ENCODE peak calls at places on chromosomes 5 and 9, in nine cellular contexts. One of them, this sample, is unnamed.

GRCh38 chr9:113712053-113712452 is 164.1 kb upstream of the ZNF618 start:
- DNase-seq in gastrocnemius medialis: no peak
- DNase-seq in ovary: no peak
- DNase-seq in GM12891: no peak
- DNase-seq in tibial nerve: no peak
- DNase-seq in heart left ventricle: no peak
- DNase-seq in right lobe of liver: no peak
- DNase-seq in A549: no peak
- DNase-seq in body of pancreas: peak
- DNase-seq in this sample: no peak

GRCh38 chr5:73596705-73597328 is 29.2 kb upstream of the ARHGEF28 start:
- DNase-seq in gastrocnemius medialis: no peak
- DNase-seq in tibial nerve: no peak
- DNase-seq in body of pancreas: peak
- DNase-seq in A549: peak
- DNase-seq in heart left ventricle: no peak
- DNase-seq in GM12891: no peak
- DNase-seq in right lobe of liver: no peak
- DNase-seq in ovary: no peak
- DNase-seq in this sample: no peak

GRCh38 chr9:35726876-35727438 is 5.0 kb downstream of the TLN1 start:
- DNase-seq in heart left ventricle: peak
- DNase-seq in tibial nerve: no peak
- DNase-seq in A549: no peak
- DNase-seq in right lobe of liver: no peak
- DNase-seq in ovary: no peak
- DNase-seq in GM12891: no peak
- DNase-seq in gastrocnemius medialis: no peak
- DNase-seq in body of pancreas: no peak
- DNase-seq in this sample: no peak

GRCh38 chr9:6852243-6852963 is 94.6 kb downstream of the KDM4C start:
- DNase-seq in ovary: no peak
- DNase-seq in body of pancreas: no peak
- DNase-seq in GM12891: no peak
- DNase-seq in gastrocnemius medialis: no peak
- DNase-seq in A549: peak
- DNase-seq in right lobe of liver: no peak
- DNase-seq in tibial nerve: no peak
- DNase-seq in heart left ventricle: no peak
- DNase-seq in this sample: peak

GRCh38 chr5:107557051-107557658 is 113.6 kb downstream of the EFNA5 start:
- DNase-seq in tibial nerve: no peak
- DNase-seq in heart left ventricle: peak
- DNase-seq in ovary: no peak
- DNase-seq in A549: peak
- DNase-seq in body of pancreas: peak
- DNase-seq in right lobe of liver: no peak
- DNase-seq in GM12891: no peak
- DNase-seq in gastrocnemius medialis: peak
- DNase-seq in this sample: peak

GRCh38 chr9:30519756-30520155 is 1864.7 kb upstream of the ACO1 start:
- DNase-seq in GM12891: no peak
- DNase-seq in body of pancreas: no peak
- DNase-seq in heart left ventricle: no peak
- DNase-seq in gastrocnemius medialis: no peak
- DNase-seq in ovary: no peak
- DNase-seq in tibial nerve: no peak
- DNase-seq in right lobe of liver: no peak
- DNase-seq in A549: no peak
- DNase-seq in this sample: peak

GRCh38 chr9:126591083-126591482 is 22.6 kb upstream of the LMX1B start:
- DNase-seq in body of pancreas: no peak
- DNase-seq in gastrocnemius medialis: no peak
- DNase-seq in GM12891: no peak
- DNase-seq in right lobe of liver: no peak
- DNase-seq in ovary: no peak
- DNase-seq in tibial nerve: no peak
- DNase-seq in A549: peak
- DNase-seq in heart left ventricle: no peak
- DNase-seq in this sample: peak

GRCh38 chr5:171454549-171454948 is 35.1 kb downstream of the FGF18 start:
- DNase-seq in A549: no peak
- DNase-seq in gastrocnemius medialis: no peak
- DNase-seq in body of pancreas: no peak
- DNase-seq in tibial nerve: no peak
- DNase-seq in ovary: no peak
- DNase-seq in GM12891: no peak
- DNase-seq in right lobe of liver: no peak
- DNase-seq in heart left ventricle: no peak
- DNase-seq in this sample: no peak

GRCh38 chr9:93978498-93978897 is 23.3 kb upstream of the BARX1 start:
- DNase-seq in heart left ventricle: no peak
- DNase-seq in A549: no peak
- DNase-seq in body of pancreas: no peak
- DNase-seq in gastrocnemius medialis: no peak
- DNase-seq in ovary: no peak
- DNase-seq in tibial nerve: no peak
- DNase-seq in right lobe of liver: no peak
- DNase-seq in GM12891: no peak
- DNase-seq in this sample: no peak

GRCh38 chr9:26565131-26565530 is 327.5 kb downstream of the CAAP1 start:
- DNase-seq in body of pancreas: no peak
- DNase-seq in right lobe of liver: no peak
- DNase-seq in A549: no peak
- DNase-seq in heart left ventricle: no peak
- DNase-seq in tibial nerve: no peak
- DNase-seq in gastrocnemius medialis: no peak
- DNase-seq in GM12891: no peak
- DNase-seq in ovary: no peak
- DNase-seq in this sample: no peak

GRCh38 chr5:9408964-9409363 is 136.9 kb downstream of the SEMA5A start:
- DNase-seq in body of pancreas: peak
- DNase-seq in GM12891: no peak
- DNase-seq in ovary: no peak
- DNase-seq in A549: no peak
- DNase-seq in right lobe of liver: peak
- DNase-seq in tibial nerve: no peak
- DNase-seq in heart left ventricle: no peak
- DNase-seq in gastrocnemius medialis: no peak
- DNase-seq in this sample: no peak

GRCh38 chr5:67267522-67268232 is 71.1 kb upstream of the CD180 start:
- DNase-seq in gastrocnemius medialis: peak
- DNase-seq in body of pancreas: peak
- DNase-seq in right lobe of liver: peak
- DNase-seq in heart left ventricle: peak
- DNase-seq in A549: no peak
- DNase-seq in ovary: peak
- DNase-seq in GM12891: no peak
- DNase-seq in tibial nerve: no peak
- DNase-seq in this sample: no peak

GRCh38 chr5:45639038-45639437 is 57.1 kb downstream of the HCN1 start:
- DNase-seq in A549: no peak
- DNase-seq in GM12891: no peak
- DNase-seq in heart left ventricle: no peak
- DNase-seq in gastrocnemius medialis: no peak
- DNase-seq in tibial nerve: no peak
- DNase-seq in body of pancreas: no peak
- DNase-seq in right lobe of liver: no peak
- DNase-seq in ovary: no peak
- DNase-seq in this sample: no peak

GRCh38 chr5:125012727-125013451 is 266.4 kb upstream of the ZNF608 start:
- DNase-seq in ovary: no peak
- DNase-seq in right lobe of liver: peak
- DNase-seq in gastrocnemius medialis: no peak
- DNase-seq in GM12891: no peak
- DNase-seq in tibial nerve: no peak
- DNase-seq in body of pancreas: peak
- DNase-seq in A549: no peak
- DNase-seq in heart left ventricle: peak
- DNase-seq in this sample: no peak

GRCh38 chr5:178210073-178210526 is 5.8 kb downstream of the HNRNPAB start:
- DNase-seq in gastrocnemius medialis: peak
- DNase-seq in tibial nerve: no peak
- DNase-seq in A549: no peak
- DNase-seq in body of pancreas: no peak
- DNase-seq in ovary: no peak
- DNase-seq in heart left ventricle: no peak
- DNase-seq in right lobe of liver: peak
- DNase-seq in GM12891: no peak
- DNase-seq in this sample: no peak
- TF ChIP-seq POLR2A in gastrocnemius medialis: no peak
- TF ChIP-seq POLR2A in tibial nerve: no peak
- TF ChIP-seq POLR2A in A549: no peak
- TF ChIP-seq POLR2A in body of pancreas: no peak
- TF ChIP-seq POLR2A in ovary: no peak
- TF ChIP-seq POLR2A in heart left ventricle: no peak
- TF ChIP-seq POLR2A in right lobe of liver: no peak
- TF ChIP-seq POLR2A in GM12891: no peak
- TF ChIP-seq POLR2A in this sample: no peak

GRCh38 chr9:124658165-124659017 is 112.7 kb downstream of the NR6A1 start:
- DNase-seq in ovary: peak
- DNase-seq in body of pancreas: peak
- DNase-seq in gastrocnemius medialis: peak
- DNase-seq in right lobe of liver: peak
- DNase-seq in GM12891: peak
- DNase-seq in heart left ventricle: peak
- DNase-seq in tibial nerve: peak
- DNase-seq in A549: peak
- DNase-seq in this sample: peak
- TF ChIP-seq POLR2A in ovary: no peak
- TF ChIP-seq POLR2A in body of pancreas: peak
- TF ChIP-seq POLR2A in gastrocnemius medialis: peak
- TF ChIP-seq POLR2A in right lobe of liver: peak
- TF ChIP-seq POLR2A in GM12891: peak
- TF ChIP-seq POLR2A in heart left ventricle: no peak
- TF ChIP-seq POLR2A in tibial nerve: no peak
- TF ChIP-seq POLR2A in A549: peak
- TF ChIP-seq POLR2A in this sample: peak

GRCh38 chr9:120867676-120868338 is 9.2 kb downstream of the PHF19 start:
- DNase-seq in tibial nerve: no peak
- DNase-seq in ovary: no peak
- DNase-seq in A549: no peak
- DNase-seq in body of pancreas: no peak
- DNase-seq in right lobe of liver: no peak
- DNase-seq in heart left ventricle: no peak
- DNase-seq in GM12891: no peak
- DNase-seq in gastrocnemius medialis: no peak
- DNase-seq in this sample: no peak

GRCh38 chr9:120869360-120869687 is 7.7 kb downstream of the PHF19 start:
- DNase-seq in A549: no peak
- DNase-seq in heart left ventricle: no peak
- DNase-seq in GM12891: no peak
- DNase-seq in right lobe of liver: no peak
- DNase-seq in ovary: no peak
- DNase-seq in gastrocnemius medialis: no peak
- DNase-seq in tibial nerve: no peak
- DNase-seq in body of pancreas: no peak
- DNase-seq in this sample: no peak

GRCh38 chr9:120869726-120870125 is 7.3 kb downstream of the PHF19 start:
- DNase-seq in body of pancreas: peak
- DNase-seq in A549: no peak
- DNase-seq in GM12891: no peak
- DNase-seq in ovary: no peak
- DNase-seq in right lobe of liver: no peak
- DNase-seq in heart left ventricle: no peak
- DNase-seq in gastrocnemius medialis: no peak
- DNase-seq in tibial nerve: no peak
- DNase-seq in this sample: no peak

GRCh38 chr9:120868339-120868675 is 8.7 kb downstream of the PHF19 start:
- DNase-seq in ovary: no peak
- DNase-seq in GM12891: no peak
- DNase-seq in tibial nerve: no peak
- DNase-seq in body of pancreas: no peak
- DNase-seq in heart left ventricle: no peak
- DNase-seq in A549: no peak
- DNase-seq in gastrocnemius medialis: no peak
- DNase-seq in right lobe of liver: no peak
- DNase-seq in this sample: no peak

GRCh38 chr9:120868676-120869359 is 8.2 kb downstream of the PHF19 start:
- DNase-seq in right lobe of liver: peak
- DNase-seq in body of pancreas: peak
- DNase-seq in gastrocnemius medialis: peak
- DNase-seq in tibial nerve: peak
- DNase-seq in ovary: peak
- DNase-seq in GM12891: peak
- DNase-seq in heart left ventricle: peak
- DNase-seq in A549: peak
- DNase-seq in this sample: no peak
- TF ChIP-seq POLR2A in right lobe of liver: no peak
- TF ChIP-seq POLR2A in body of pancreas: peak
- TF ChIP-seq POLR2A in gastrocnemius medialis: peak
- TF ChIP-seq POLR2A in tibial nerve: peak
- TF ChIP-seq POLR2A in ovary: peak
- TF ChIP-seq POLR2A in GM12891: no peak
- TF ChIP-seq POLR2A in heart left ventricle: no peak
- TF ChIP-seq POLR2A in A549: peak
- TF ChIP-seq POLR2A in this sample: no peak

GRCh38 chr9:110916361-110916760 is 121.9 kb downstream of the LPAR1 start:
- DNase-seq in tibial nerve: no peak
- DNase-seq in gastrocnemius medialis: no peak
- DNase-seq in A549: no peak
- DNase-seq in body of pancreas: no peak
- DNase-seq in GM12891: no peak
- DNase-seq in ovary: no peak
- DNase-seq in right lobe of liver: no peak
- DNase-seq in heart left ventricle: no peak
- DNase-seq in this sample: no peak

GRCh38 chr9:110921705-110922104 is 116.6 kb downstream of the LPAR1 start:
- DNase-seq in heart left ventricle: no peak
- DNase-seq in A549: no peak
- DNase-seq in gastrocnemius medialis: no peak
- DNase-seq in GM12891: no peak
- DNase-seq in ovary: no peak
- DNase-seq in body of pancreas: no peak
- DNase-seq in right lobe of liver: no peak
- DNase-seq in tibial nerve: no peak
- DNase-seq in this sample: no peak

GRCh38 chr9:110919609-110920008 is 118.7 kb downstream of the LPAR1 start:
- DNase-seq in right lobe of liver: no peak
- DNase-seq in body of pancreas: no peak
- DNase-seq in gastrocnemius medialis: no peak
- DNase-seq in GM12891: no peak
- DNase-seq in tibial nerve: no peak
- DNase-seq in heart left ventricle: no peak
- DNase-seq in A549: peak
- DNase-seq in ovary: no peak
- DNase-seq in this sample: peak

GRCh38 chr9:110918316-110919054 is 119.8 kb downstream of the LPAR1 start:
- DNase-seq in GM12891: no peak
- DNase-seq in ovary: no peak
- DNase-seq in tibial nerve: no peak
- DNase-seq in heart left ventricle: no peak
- DNase-seq in body of pancreas: no peak
- DNase-seq in A549: no peak
- DNase-seq in gastrocnemius medialis: no peak
- DNase-seq in right lobe of liver: no peak
- DNase-seq in this sample: peak

DNA sequence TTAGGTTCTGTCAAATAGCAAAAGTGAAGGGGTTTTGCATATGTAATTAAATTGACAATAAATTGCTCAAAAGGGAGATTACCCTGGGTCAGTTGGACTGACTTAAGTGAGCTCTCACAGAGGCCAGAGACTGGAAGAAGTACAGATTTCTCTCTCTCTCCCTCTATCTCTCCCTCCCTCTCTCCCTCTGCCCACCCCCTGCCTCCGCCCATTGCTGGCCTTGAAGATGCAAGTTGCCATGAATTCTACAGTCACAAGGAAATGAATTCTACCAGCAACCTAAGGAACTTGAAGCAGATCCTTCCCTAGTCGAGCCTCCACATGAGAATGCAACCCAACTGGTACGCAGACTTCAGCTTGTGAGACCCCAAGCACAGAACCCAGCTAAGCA is 119.2 kb downstream of the LPAR1 start:
- DNase-seq in A549: no peak
- DNase-seq in gastrocnemius medialis: no peak
- DNase-seq in heart left ventricle: no peak
- DNase-seq in ovary: no peak
- DNase-seq in tibial nerve: no peak
- DNase-seq in body of pancreas: no peak
- DNase-seq in GM12891: no peak
- DNase-seq in right lobe of liver: no peak
- DNase-seq in this sample: no peak
- TF ChIP-seq POLR2A in A549: no peak
- TF ChIP-seq POLR2A in gastrocnemius medialis: no peak
- TF ChIP-seq POLR2A in heart left ventricle: no peak
- TF ChIP-seq POLR2A in ovary: no peak
- TF ChIP-seq POLR2A in tibial nerve: no peak
- TF ChIP-seq POLR2A in body of pancreas: no peak
- TF ChIP-seq POLR2A in GM12891: no peak
- TF ChIP-seq POLR2A in right lobe of liver: no peak
- TF ChIP-seq POLR2A in this sample: no peak

This sample was measured in H54.